ENCODE peak calls at places on chromosome 16, in nine cellular contexts. F is T-helper 17 cell, L is NCI-H1417, A is SW 1271, S is epithelial cell of esophagus, C is amygdala, R is Right ventricle myocardium superior, Y is Calu3, B is stomach. Q is an unnamed sample.

GRCh38 chr16:84714028-84714427 is 14.2 kb downstream of the USP10 start:
- DNase-seq in F (no peak), L (no peak), A (no peak), S (no peak), C (no peak), R (no peak), Y (no peak), B (no peak), Q (no peak)

GRCh38 chr16:69890114-69890890 is 60.8 kb upstream of the CLEC18A start:
- DNase-seq in F (no peak), L (peak; percentile 44), A (no peak), S (peak; percentile 58), C (peak; percentile 84), R (peak; percentile 64), Y (no peak), B (peak; percentile 65), Q (peak; percentile 18)

GRCh38 chr16:85900031-85900792 is 1.2 kb downstream of the IRF8 start:
- DNase-seq in F (no peak), L (no peak), A (no peak), S (no peak), C (no peak), R (no peak), Y (no peak), B (peak; percentile 67), Q (no peak)

GRCh38 chr16:67917852-67918236 is 13.8 kb downstream of the CTRL start:
- DNase-seq in F (no peak), L (peak; percentile 62), A (peak; percentile 78), S (peak; percentile 95), C (no peak), R (no peak), Y (no peak), B (no peak), Q (peak; percentile 73)

GRCh38 chr16:58249780-58250478 is 44.9 kb downstream of the PRSS54 start:
- DNase-seq in F (peak; percentile 85), L (peak; percentile 63), A (peak; percentile 27), S (peak; percentile 92), C (peak; percentile 40), R (peak; percentile 84), Y (peak; percentile 94), B (peak; percentile 89), Q (peak; percentile 78)

GRCh38 chr16:87515475-87516330 is 22.9 kb upstream of the ZCCHC14 start:
- DNase-seq in F (no peak), L (no peak), A (no peak), S (no peak), C (no peak), R (no peak), Y (no peak), B (no peak), Q (no peak)

GRCh38 chr16:68636064-68636551 is 9.0 kb upstream of the CDH3 start:
- DNase-seq in F (no peak), L (no peak), A (no peak), S (peak; percentile 99), C (no peak), R (no peak), Y (peak; percentile 43), B (peak; percentile 53), Q (no peak)

GRCh38 chr16:1961651-1962067 is 2.3 kb downstream of the NDUFB10 start:
- DNase-seq in F (no peak), L (no peak), A (no peak), S (no peak), C (no peak), R (no peak), Y (no peak), B (no peak), Q (no peak)

GRCh38 chr16:69838417-69838990 is 76.4 kb downstream of the WWP2 start:
- DNase-seq in F (no peak), L (no peak), A (no peak), S (no peak), C (no peak), R (peak; percentile 49), Y (no peak), B (no peak), Q (no peak)

GRCh38 chr16:83473109-83473508 is 334.7 kb upstream of the HSBP1 start:
- DNase-seq in F (no peak), L (no peak), A (no peak), S (peak; percentile 62), C (no peak), R (no peak), Y (no peak), B (no peak), Q (no peak)

GRCh38 chr16:11583889-11584565 is 2.7 kb downstream of the LITAF start:
- DNase-seq in F (no peak), L (no peak), A (no peak), S (no peak), C (no peak), R (no peak), Y (peak; percentile 37), B (peak; percentile 69), Q (no peak)

GRCh38 chr16:63037761-63038562 is 1001.7 kb upstream of the CDH8 start:
- DNase-seq in F (no peak), L (no peak), A (no peak), S (no peak), C (no peak), R (no peak), Y (no peak), B (no peak), Q (no peak)

GRCh38 chr16:84098939-84099338 is 17.8 kb downstream of the MBTPS1 start:
- DNase-seq in F (no peak), L (peak; percentile 71), A (no peak), S (peak; percentile 48), C (no peak), R (no peak), Y (no peak), B (no peak), Q (no peak)

GRCh38 chr16:84048871-84049270 is 6.3 kb upstream of the SLC38A8 start:
- DNase-seq in F (no peak), L (no peak), A (no peak), S (no peak), C (no peak), R (no peak), Y (no peak), B (no peak), Q (no peak)

GRCh38 chr16:89133457-89134127 is 38.0 kb upstream of the CDH15 start:
- DNase-seq in F (no peak), L (no peak), A (no peak), S (no peak), C (no peak), R (peak; percentile 33), Y (no peak), B (no peak), Q (no peak)

GRCh38 chr16:89371968-89372634 is 118.3 kb downstream of the ANKRD11 start:
- DNase-seq in F (no peak), L (no peak), A (no peak), S (no peak), C (no peak), R (no peak), Y (no peak), B (no peak), Q (no peak)

GRCh38 chr16:9351440-9351839 is 260.0 kb downstream of the HAPSTR1 start:
- DNase-seq in F (no peak), L (no peak), A (no peak), S (no peak), C (no peak), R (no peak), Y (peak; percentile 92), B (peak; percentile 62), Q (no peak)

GRCh38 chr16:19860146-19861030 is 24.3 kb downstream of the GPRC5B start:
- DNase-seq in F (no peak), L (peak; percentile 27), A (no peak), S (peak; percentile 68), C (no peak), R (no peak), Y (no peak), B (no peak), Q (peak; percentile 97)

GRCh38 chr16:31365131-31365865 is 10.3 kb downstream of the ITGAX start:
- DNase-seq in F (no peak), L (no peak), A (no peak), S (no peak), C (no peak), R (no peak), Y (no peak), B (no peak), Q (no peak)